ENCODE peak calls at places on chromosome 15, in seven cellular contexts. M, L, U, G, D, X and A are unnamed samples.

GRCh38 chr15:40379853-40380252 is 2.7 kb upstream of the KNSTRN start:
- DNase-seq in M (peak), L (peak), U (no peak), G (peak), D (peak), X (peak), A (no peak)

GRCh38 chr15:90837052-90837621 is 31.3 kb upstream of the FURIN start:
- DNase-seq in M (no peak), L (no peak), U (no peak), G (no peak), D (no peak), X (no peak), A (no peak)

GRCh38 chr15:90101969-90102890 is at the start of gene IDH2:
- DNase-seq in M (peak), L (peak), U (peak), G (peak), D (peak), X (peak), A (no peak)

GRCh38 chr15:98906712-98907083 is 100.9 kb downstream of the PGPEP1L start:
- DNase-seq in M (no peak), L (no peak), U (no peak), G (no peak), D (no peak), X (peak), A (no peak)

GRCh38 chr15:84785053-84785452 is 32.1 kb upstream of the ALPK3 start:
- DNase-seq in M (no peak), L (no peak), U (no peak), G (no peak), D (no peak), X (no peak), A (no peak)

GRCh38 chr15:97502038-97502437 is 458.5 kb upstream of the ARRDC4 start:
- DNase-seq in M (no peak), L (no peak), U (no peak), G (no peak), D (no peak), X (no peak), A (no peak)

GRCh38 chr15:35724626-35725025 is 178.7 kb upstream of the DPH6 start:
- DNase-seq in M (no peak), L (no peak), U (no peak), G (no peak), D (no peak), X (no peak), A (no peak)

GRCh38 chr15:82122754-82123400 is 77.1 kb upstream of the MEX3B start:
- DNase-seq in M (no peak), L (no peak), U (no peak), G (no peak), D (no peak), X (no peak), A (no peak)

GRCh38 chr15:85849946-85850345 is 55.2 kb upstream of the KLHL25 start:
- DNase-seq in M (no peak), L (no peak), U (no peak), G (no peak), D (no peak), X (no peak), A (peak)

GRCh38 chr15:45948226-45948625 is 313.4 kb downstream of the SQOR start:
- DNase-seq in M (no peak), L (peak), U (no peak), G (no peak), D (no peak), X (no peak), A (no peak)

GRCh38 chr15:35166730-35167359 is 81.8 kb upstream of the NANOGP8 start:
- DNase-seq in M (no peak), L (no peak), U (no peak), G (no peak), D (no peak), X (no peak), A (no peak)

GRCh38 chr15:83380682-83381081 is 66.5 kb upstream of the SH3GL3 start:
- DNase-seq in M (no peak), L (peak), U (peak), G (no peak), D (peak), X (no peak), A (no peak)

GRCh38 chr15:69086427-69087205 is 72.1 kb downstream of the NOX5 start:
- DNase-seq in M (no peak), L (no peak), U (no peak), G (no peak), D (no peak), X (no peak), A (no peak)

GRCh38 chr15:74523982-74524381 is 17.0 kb upstream of the ARID3B start:
- DNase-seq in M (no peak), L (no peak), U (no peak), G (no peak), D (no peak), X (no peak), A (no peak)

GRCh38 chr15:42324308-42324707 is 35.0 kb upstream of the CAPN3 start:
- DNase-seq in M (no peak), L (no peak), U (no peak), G (peak), D (no peak), X (no peak), A (no peak)

GRCh38 chr15:73442968-73443367 is at the start of gene REC114:
- DNase-seq in M (no peak), L (no peak), U (peak), G (no peak), D (no peak), X (no peak), A (no peak)

GRCh38 chr15:66066005-66066404 is 187.5 kb downstream of the MEGF11 start:
- DNase-seq in M (no peak), L (no peak), U (no peak), G (no peak), D (no peak), X (no peak), A (no peak)

GRCh38 chr15:83475551-83475950 is 28.4 kb downstream of the SH3GL3 start:
- DNase-seq in M (no peak), L (no peak), U (no peak), G (no peak), D (no peak), X (no peak), A (no peak)

GRCh38 chr15:66936115-66936863 is 129.1 kb upstream of the SMAD3 start:
- DNase-seq in M (no peak), L (no peak), U (no peak), G (no peak), D (no peak), X (peak), A (peak)

GRCh38 chr15:91142097-91142744 is 42.2 kb downstream of the SV2B start:
- DNase-seq in M (no peak), L (peak), U (no peak), G (no peak), D (no peak), X (no peak), A (no peak)

GRCh38 chr15:68428431-68428940 is 3.5 kb downstream of the ITGA11 start:
- DNase-seq in M (no peak), L (no peak), U (no peak), G (no peak), D (no peak), X (no peak), A (peak)

GRCh38 chr15:62323353-62323752 is 158.3 kb upstream of the C2CD4B start:
- DNase-seq in M (no peak), L (no peak), U (no peak), G (no peak), D (no peak), X (no peak), A (no peak)

GRCh38 chr15:32844118-32844711 is 126.4 kb downstream of the GREM1 start:
- DNase-seq in M (no peak), L (peak), U (no peak), G (no peak), D (no peak), X (no peak), A (no peak)

GRCh38 chr15:47506543-47507090 is 210.7 kb upstream of the SEMA6D start:
- DNase-seq in M (no peak), L (peak), U (no peak), G (peak), D (no peak), X (peak), A (no peak)

GRCh38 chr15:31397851-31398661 is 71.4 kb downstream of the KLF13 start:
- DNase-seq in M (no peak), L (no peak), U (peak), G (no peak), D (no peak), X (peak), A (no peak)

GRCh38 chr15:101455291-101455916 is 34.1 kb downstream of the PCSK6 start:
- DNase-seq in M (no peak), L (peak), U (peak), G (peak), D (peak), X (no peak), A (no peak)

GRCh38 chr15:88401972-88402656 is 65.1 kb downstream of the MRPL46 start:
- DNase-seq in M (no peak), L (peak), U (peak), G (no peak), D (no peak), X (peak), A (no peak)

GRCh38 chr15:101439920-101440319 is 49.6 kb downstream of the PCSK6 start:
- DNase-seq in M (no peak), L (no peak), U (no peak), G (no peak), D (no peak), X (no peak), A (peak)

GRCh38 chr15:74867562-74868458 is 5.4 kb downstream of the SCAMP2 start:
- DNase-seq in M (no peak), L (peak), U (no peak), G (no peak), D (no peak), X (no peak), A (no peak)

GRCh38 chr15:74964794-74965193 is 8.2 kb upstream of the RPP25 start:
- DNase-seq in M (no peak), L (no peak), U (no peak), G (peak), D (no peak), X (no peak), A (no peak)

GRCh38 chr15:98391131-98391530 is 257.2 kb upstream of the IGF1R start:
- DNase-seq in M (no peak), L (no peak), U (no peak), G (peak), D (no peak), X (no peak), A (no peak)